ENCODE peak calls at places on chromosomes 16 and 17, in nine cellular contexts. C, J, V, K, P, F, B, A and M are unnamed samples.

GRCh38 chr17:29744121-29744520 is 121.4 kb upstream of the CORO6 start:
- DNase-seq in B (no peak), V (no peak), J (no peak), K (no peak), F (no peak), A (no peak), C (no peak), P (no peak), M (no peak)

GRCh38 chr17:17088104-17088485 is 45.8 kb downstream of the MPRIP start:
- DNase-seq in J (no peak), B (peak; percentile 2), V (no peak), C (no peak), A (no peak), F (no peak), K (no peak), P (no peak), M (no peak)

GRCh38 chr17:6570731-6571465 is 14.5 kb upstream of the PITPNM3 start:
- DNase-seq in A (no peak), P (no peak), F (no peak), V (no peak), C (no peak), K (no peak), B (no peak), J (no peak), M (no peak)

GRCh38 chr17:42210046-42210445 is 15.8 kb upstream of the GHDC start:
- DNase-seq in A (no peak), P (no peak), B (no peak), F (no peak), J (no peak), C (peak; percentile 65), K (no peak), V (no peak), M (no peak)

GRCh38 chr17:7886227-7887037 is 2.2 kb upstream of the CHD3 start:
- DNase-seq in P (peak; percentile 65), B (peak; percentile 51), A (peak; percentile 42), J (peak; percentile 25), C (peak; percentile 33), K (peak; percentile 63), V (no peak), F (no peak), M (no peak)

GRCh38 chr17:77045441-77046041 is 95.2 kb upstream of the SEC14L1 start:
- DNase-seq in P (no peak), A (peak; percentile 10), C (no peak), K (no peak), V (no peak), B (no peak), F (no peak), J (peak; percentile 96), M (peak; percentile 85)

GRCh38 chr17:64741924-64742670 is 80.0 kb upstream of the SMURF2 start:
- DNase-seq in J (no peak), B (peak; percentile 16), A (peak; percentile 66), K (no peak), V (peak; percentile 79), P (no peak), F (no peak), C (peak; percentile 50), M (no peak)

GRCh38 chr17:78130439-78131101 is at the start of gene TMC8:
- DNase-seq in F (no peak), C (peak; percentile 39), K (peak; percentile 90), A (no peak), V (peak; percentile 57), B (peak; percentile 72), J (no peak), P (peak; percentile 91), M (no peak)

GRCh38 chr16:19231881-19232280 is 53.6 kb upstream of the CLEC19A start:
- DNase-seq in F (no peak), C (no peak), J (no peak), A (no peak), K (no peak), V (no peak), B (no peak), P (no peak), M (no peak)

GRCh38 chr16:2156025-2156848 is 655 bp downstream of the TRAF7 start:
- DNase-seq in V (no peak), F (peak; percentile 66), P (no peak), K (no peak), B (no peak), J (peak; percentile 61), A (peak; percentile 74), C (peak; percentile 33), M (no peak)

GRCh38 chr16:2277466-2278271 is 9.7 kb upstream of the RNPS1 start:
- DNase-seq in A (no peak), F (no peak), C (no peak), V (no peak), B (no peak), P (no peak), K (no peak), J (no peak), M (no peak)

GRCh38 chr17:6755731-6756184 is at the start of gene XAF1:
- DNase-seq in V (peak; percentile 52), P (peak; percentile 72), C (peak; percentile 34), F (peak; percentile 52), A (peak; percentile 72), J (no peak), K (peak; percentile 58), B (peak; percentile 52), M (no peak)

GRCh38 chr16:66175058-66175457 is 191.4 kb upstream of the CDH5 start:
- DNase-seq in F (no peak), V (no peak), C (no peak), P (no peak), A (no peak), B (no peak), J (no peak), K (no peak), M (no peak)

GRCh38 chr17:17462048-17462824 is 14.6 kb upstream of the MED9 start:
- DNase-seq in B (peak; percentile 24), J (no peak), K (no peak), C (no peak), V (no peak), P (no peak), A (no peak), F (no peak), M (no peak)

GRCh38 chr16:49502136-49502881 is 128.7 kb downstream of the C16orf78 start:
- DNase-seq in C (no peak), V (peak; percentile 19), K (no peak), F (no peak), B (no peak), P (no peak), A (no peak), J (no peak), M (no peak)

GRCh38 chr17:80918731-80919130 is 72.9 kb upstream of the CHMP6 start:
- DNase-seq in J (no peak), P (no peak), V (no peak), B (no peak), C (no peak), F (no peak), A (no peak), K (no peak), M (no peak)

GRCh38 chr16:64475627-64476351 is 646.1 kb downstream of the CDH11 start:
- DNase-seq in A (peak; percentile 60), J (no peak), C (no peak), P (no peak), V (no peak), K (no peak), B (no peak), F (no peak), M (no peak)

GRCh38 chr17:17818088-17818526 is 18.7 kb downstream of the SREBF1 start:
- DNase-seq in K (no peak), C (no peak), B (no peak), F (peak; percentile 67), V (no peak), A (peak; percentile 52), P (no peak), J (no peak), M (no peak)

DNA sequence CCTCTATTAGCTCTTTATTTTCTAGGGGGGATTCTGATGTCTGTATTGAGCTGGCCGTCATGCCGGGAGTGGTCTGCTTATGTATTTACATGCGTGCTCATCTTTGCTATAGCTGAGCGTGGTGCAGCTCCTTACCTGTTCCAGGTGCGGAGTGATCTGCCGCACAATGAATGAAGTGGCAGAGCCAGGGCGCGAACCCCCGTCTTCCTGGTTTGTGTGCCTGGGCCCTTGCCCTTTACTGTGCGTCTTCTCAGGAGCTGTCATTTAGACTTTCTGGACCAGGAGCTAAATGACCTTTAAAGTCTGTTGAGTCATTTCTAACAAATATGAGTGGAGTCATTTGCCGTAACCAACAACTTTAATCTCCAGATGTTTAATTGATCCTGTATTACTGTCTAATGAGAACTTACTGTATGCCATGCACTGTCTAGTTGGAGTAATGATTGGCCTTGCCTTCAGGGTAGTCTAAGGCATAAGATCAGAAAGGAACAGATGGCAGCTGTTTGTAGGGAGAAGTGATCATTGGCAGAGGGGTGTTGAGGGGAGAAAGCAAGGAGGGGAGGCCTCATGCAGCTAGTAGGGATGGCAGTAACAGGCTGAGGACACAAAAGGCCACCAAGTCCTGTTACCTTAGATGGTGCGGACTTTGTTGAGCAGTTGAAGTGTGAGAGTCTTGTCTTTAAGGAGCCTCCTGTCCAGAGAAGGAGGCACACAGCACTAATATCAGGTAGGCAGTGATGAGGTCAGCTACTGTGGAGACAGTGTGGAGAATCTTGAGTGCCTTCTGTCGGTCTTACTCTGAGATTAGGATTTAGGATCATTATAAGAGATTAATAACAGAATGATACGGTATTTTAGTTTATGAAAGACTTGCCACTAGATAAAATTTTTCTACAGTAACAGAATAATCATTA is 53.9 kb downstream of the USP10 start:
- DNase-seq in P (peak; percentile 31), K (no peak), C (no peak), F (no peak), V (no peak), A (no peak), J (no peak), B (no peak), M (no peak)
- H3K27ac ChIP-seq in P (no peak overlapping the region), K (no peak overlapping the region), C (no peak overlapping the region), F (no peak overlapping the region), V (no peak overlapping the region), A (no peak overlapping the region), J (peak overlapping the region; percentile 85), B (no peak overlapping the region), M (peak overlapping the region; percentile 68)

GRCh38 chr16:86984975-86985655 is 332.1 kb downstream of the C16orf95 start:
- DNase-seq in B (no peak), J (no peak), K (no peak), V (no peak), A (no peak), F (no peak), P (no peak), C (no peak), M (no peak)
- H3K27ac ChIP-seq in B (no peak overlapping the region), J (no peak overlapping the region), K (no peak overlapping the region), V (no peak overlapping the region), A (peak overlapping the region; percentile 93), F (no peak overlapping the region), P (no peak overlapping the region), C (no peak overlapping the region), M (no peak overlapping the region)

GRCh38 chr17:83082435-83082834 is 3.0 kb downstream of the METRNL start:
- DNase-seq in K (no peak), P (no peak), V (no peak), A (no peak), J (no peak), B (no peak), F (no peak), C (no peak), M (no peak)
- H3K27ac ChIP-seq in K (no peak overlapping the region), P (peak overlapping the region; percentile 27), V (no peak overlapping the region), A (no peak overlapping the region), J (no peak overlapping the region), B (peak overlapping the region; percentile 92), F (peak overlapping the region; percentile 84), C (peak overlapping the region; percentile 95), M (peak overlapping the region; percentile 55)

DNA sequence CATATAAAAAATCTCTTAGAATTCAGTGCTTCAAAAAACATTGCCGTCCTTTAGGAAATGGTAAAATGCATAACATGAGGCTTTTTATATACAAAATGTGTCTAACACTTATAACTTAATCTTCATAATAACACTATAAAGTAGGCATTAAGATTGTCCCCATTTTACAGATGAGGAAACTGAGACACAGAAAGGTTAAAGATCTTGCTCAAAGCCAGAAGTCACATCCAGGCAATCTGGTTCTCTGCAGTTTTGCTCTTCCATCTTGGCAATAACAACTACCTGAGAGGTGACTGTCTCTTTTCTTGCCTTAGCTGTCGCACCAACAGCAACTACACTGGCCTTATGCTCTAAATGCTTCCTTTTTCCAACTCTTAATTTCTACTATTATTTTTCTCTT is 24.5 kb downstream of the AP1G1 start:
- DNase-seq in A (no peak), F (no peak), B (no peak), P (no peak), J (no peak), K (no peak), V (no peak), C (no peak), M (no peak)
- H3K27ac ChIP-seq in A (no peak overlapping the region), F (no peak overlapping the region), B (no peak overlapping the region), P (no peak overlapping the region), J (no peak overlapping the region), K (no peak overlapping the region), V (no peak overlapping the region), C (no peak overlapping the region), M (no peak overlapping the region)